ENCODE peak calls at places on chromosome 20, in nine cellular contexts. Y is cardiac muscle cell, S is nephron progenitor cell, K is tibial nerve, G is dorsolateral prefrontal cortex, R is GM23338, I is epithelial cell of esophagus, F is neural progenitor cell, C is fibroblast of mammary gland. J is an unnamed sample.

GRCh38 chr20:1383621-1384404 is 9.0 kb downstream of the FKBP1A start:
- DNase-seq in Y (no peak), C (no peak), F (no peak), S (no peak), I (no peak), K (no peak), G (no peak), R (no peak), J (no peak)

GRCh38 chr20:39607124-39607523 is 645.0 kb downstream of the DHX35 start:
- DNase-seq in G (no peak), C (peak; percentile 90), K (no peak), R (no peak), F (no peak), S (no peak), Y (no peak), I (no peak), J (no peak)

GRCh38 chr20:32886652-32887051 is 27.9 kb downstream of the EFCAB8 start:
- DNase-seq in K (no peak), R (peak; percentile 45), C (no peak), I (no peak), Y (no peak), F (no peak), G (no peak), S (no peak), J (no peak)

GRCh38 chr20:6590891-6591679 is 176.4 kb upstream of the BMP2 start:
- DNase-seq in I (peak; percentile 99), R (no peak), Y (peak; percentile 69), K (no peak), F (no peak), S (no peak), G (no peak), C (peak; percentile 81), J (no peak)

GRCh38 chr20:62163986-62164762 is 18.7 kb upstream of the MTG2 start:
- DNase-seq in I (no peak), G (no peak), F (no peak), R (no peak), C (no peak), S (no peak), K (no peak), Y (no peak), J (no peak)

GRCh38 chr20:10110151-10110550 is 75.4 kb downstream of the ANKEF1 start:
- DNase-seq in K (no peak), F (no peak), C (peak; percentile 61), G (no peak), I (peak; percentile 79), Y (no peak), R (no peak), S (no peak), J (no peak)

GRCh38 chr20:51542033-51542893 is at the start of gene NFATC2:
- DNase-seq in S (peak; percentile 71), C (no peak), F (peak; percentile 79), R (peak; percentile 69), G (no peak), K (no peak), Y (no peak), I (no peak), J (no peak)

GRCh38 chr20:35883341-35883777 is 70.9 kb downstream of the SCAND1 start:
- DNase-seq in F (no peak), Y (no peak), C (no peak), I (no peak), G (no peak), S (peak; percentile 49), R (no peak), K (no peak), J (no peak)

GRCh38 chr20:12289476-12289875 is 371.8 kb downstream of the BTBD3 start:
- DNase-seq in S (no peak), G (no peak), K (no peak), R (no peak), Y (no peak), I (no peak), C (no peak), F (no peak), J (no peak)

GRCh38 chr20:12291386-12291785 is 373.7 kb downstream of the BTBD3 start:
- DNase-seq in K (no peak), F (no peak), Y (no peak), C (no peak), I (no peak), G (no peak), R (no peak), S (no peak), J (no peak)

DNA sequence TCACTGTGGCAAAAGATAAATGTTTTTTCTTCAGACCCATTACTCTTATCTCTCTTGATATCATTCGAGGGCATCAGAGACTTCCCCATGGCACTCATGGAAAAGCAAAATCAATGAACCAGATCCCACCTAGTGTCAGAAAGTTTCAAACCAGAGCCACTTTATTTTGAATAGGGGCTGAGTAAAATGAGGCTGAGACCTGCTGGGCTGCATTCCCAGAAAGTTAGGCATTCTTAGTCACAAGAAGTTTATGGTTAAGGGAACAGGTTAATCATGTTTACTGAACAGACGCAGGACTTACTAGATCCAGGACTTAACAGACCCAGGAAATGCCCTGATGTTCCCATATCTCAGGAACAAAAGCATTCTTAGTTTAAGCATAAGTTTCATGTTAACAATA is 369.9 kb downstream of the BTBD3 start:
- DNase-seq in K (no peak), R (peak; percentile 50), I (peak; percentile 93), C (no peak), G (no peak), Y (no peak), F (no peak), S (no peak), J (no peak)
- TF ChIP-seq CTCF in K (no peak), R (peak; percentile 34), I (peak; percentile 16), C (no peak), G (no peak), Y (no peak), F (peak; percentile 23), S (no peak), J (no peak)

GRCh38 chr20:14687317-14687716 is 349.9 kb upstream of the FLRT3 start:
- DNase-seq in K (no peak), S (no peak), R (no peak), F (no peak), Y (no peak), I (peak; percentile 81), G (no peak), C (peak; percentile 31), J (no peak)

GRCh38 chr20:14688045-14688444 is 350.6 kb upstream of the FLRT3 start:
- DNase-seq in K (no peak), Y (no peak), R (no peak), C (no peak), F (no peak), G (no peak), S (no peak), I (no peak), J (no peak)

GRCh38 chr20:14685179-14685578 is 347.8 kb upstream of the FLRT3 start:
- DNase-seq in C (no peak), S (no peak), I (no peak), G (no peak), R (no peak), K (no peak), F (no peak), Y (no peak), J (no peak)
- TF ChIP-seq CTCF in C (no peak), S (no peak), I (no peak), G (no peak), R (no peak), K (no peak), F (no peak), Y (no peak), J (no peak)

GRCh38 chr20:58694241-58695083 is 1.9 kb downstream of the NPEPL1 start:
- DNase-seq in I (no peak), C (no peak), R (no peak), F (no peak), K (no peak), G (no peak), Y (no peak), S (no peak), J (no peak)

GRCh38 chr20:58693226-58694006 is 816 bp downstream of the NPEPL1 start:
- DNase-seq in C (no peak), I (no peak), G (no peak), S (no peak), R (peak; percentile 59), Y (no peak), F (peak; percentile 66), K (no peak), J (no peak)

GRCh38 chr20:58691773-58692578 is 624 bp upstream of the NPEPL1 start:
- DNase-seq in S (no peak), Y (peak; percentile 84), G (peak; percentile 28), R (no peak), C (peak; percentile 85), F (no peak), I (no peak), K (no peak), J (no peak)

GRCh38 chr20:58691405-58691772 is 1.2 kb upstream of the NPEPL1 start:
- DNase-seq in F (no peak), C (no peak), G (no peak), I (no peak), R (no peak), Y (peak; percentile 19), K (no peak), S (no peak), J (no peak)

DNA sequence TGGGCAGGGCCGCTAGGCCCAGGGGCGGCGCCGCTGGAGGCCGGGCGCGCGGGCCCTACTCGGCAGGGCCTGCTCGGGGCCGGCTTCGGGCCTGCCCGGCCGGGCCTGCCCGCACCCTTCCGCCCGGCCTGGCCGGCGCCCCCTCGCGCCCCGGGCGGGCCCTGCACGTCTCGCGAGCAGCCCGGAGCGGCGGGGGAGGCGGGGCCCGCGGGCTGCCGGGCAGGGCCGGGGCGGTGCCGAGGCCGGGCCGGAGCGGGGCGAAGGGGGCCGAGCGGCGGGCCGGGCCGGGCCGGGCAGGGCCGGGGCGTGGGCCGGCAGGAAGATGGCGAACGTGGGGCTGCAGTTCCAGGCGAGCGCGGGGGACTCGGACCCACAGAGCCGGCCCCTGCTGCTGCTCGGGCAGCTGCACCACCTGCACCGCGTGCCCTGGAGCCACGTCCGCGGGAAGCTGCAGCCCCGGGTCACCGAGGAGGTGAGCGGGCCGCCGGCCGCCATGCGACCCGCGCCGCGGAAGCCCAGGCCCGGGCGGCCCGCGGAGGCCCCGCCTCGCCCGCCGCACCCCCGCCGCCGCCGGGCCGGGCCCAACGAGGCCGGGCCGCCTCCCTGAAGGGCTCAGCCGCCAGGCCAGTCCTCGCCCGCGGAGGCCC is at the start of gene NPEPL1:
- DNase-seq in S (peak; percentile 68), Y (peak; percentile 90), F (peak; percentile 90), C (peak; percentile 72), I (peak; percentile 69), K (peak; percentile 37), R (peak; percentile 79), G (no peak), J (no peak)
- TF ChIP-seq CTCF in S (no peak), Y (peak; percentile 2), F (no peak), C (no peak), I (no peak), K (peak; percentile 74), R (peak; percentile 45), G (no peak), J (no peak)

GRCh38 chr20:54981181-54981580 is 505.8 kb downstream of the DOK5 start:
- DNase-seq in F (no peak), Y (no peak), S (peak; percentile 33), C (no peak), K (no peak), R (no peak), I (no peak), G (no peak), J (no peak)

GRCh38 chr20:54984104-54984448 is 508.7 kb downstream of the DOK5 start:
- DNase-seq in R (no peak), K (no peak), S (no peak), I (no peak), Y (no peak), G (no peak), F (no peak), C (no peak), J (no peak)

GRCh38 chr20:54985100-54985499 is 509.7 kb downstream of the DOK5 start:
- DNase-seq in G (no peak), R (no peak), I (no peak), S (no peak), Y (no peak), C (no peak), K (no peak), F (no peak), J (no peak)

GRCh38 chr20:54980321-54980960 is 505.0 kb downstream of the DOK5 start:
- DNase-seq in C (peak; percentile 10), G (no peak), K (no peak), Y (no peak), S (peak; percentile 8), I (peak; percentile 36), R (peak; percentile 4), F (peak; percentile 50), J (no peak)
- TF ChIP-seq CTCF in C (peak; percentile 41), G (peak; percentile 30), K (no peak), Y (no peak), S (peak; percentile 61), I (peak; percentile 60), R (no peak), F (peak; percentile 78), J (no peak)